ENCODE peak calls at places on chromosomes 5 and 9, in four cellular contexts. P, L, R and M are unnamed samples.

GRCh38 chr5:33227746-33228145 is 213.0 kb upstream of the TARS1 start:
- DNase-seq in L (no peak), R (no peak), P (no peak), M (no peak)

GRCh38 chr5:165143727-165144210 is 1638.3 kb downstream of the MAT2B start:
- DNase-seq in L (no peak), P (no peak), R (no peak), M (peak; percentile 8)

GRCh38 chr9:127199001-127199791 is 65.4 kb upstream of the GARNL3 start:
- DNase-seq in L (peak; percentile 90), P (peak; percentile 73), R (no peak), M (peak; percentile 87)

GRCh38 chr5:16507716-16508115 is 42.1 kb upstream of the ZNF622 start:
- DNase-seq in R (no peak), P (no peak), L (peak; percentile 10), M (no peak)

GRCh38 chr9:100575006-100575405 is 2.9 kb upstream of the CAVIN4 start:
- DNase-seq in L (no peak), R (no peak), P (no peak), M (no peak)

GRCh38 chr5:172113036-172113435 is 75.0 kb downstream of the STK10 start:
- DNase-seq in P (no peak), R (no peak), L (no peak), M (peak; percentile 18)

GRCh38 chr5:463952-464351 is 21.0 kb downstream of the EXOC3 start:
- DNase-seq in R (no peak), L (no peak), P (no peak), M (no peak)

GRCh38 chr5:9338796-9339195 is 207.1 kb downstream of the SEMA5A start:
- DNase-seq in R (no peak), P (no peak), L (no peak), M (peak; percentile 43)

GRCh38 chr5:146066968-146067367 is 38.4 kb downstream of the PLAC8L1 start:
- DNase-seq in L (no peak), R (no peak), P (no peak), M (no peak)

GRCh38 chr9:94697972-94698581 is 28.4 kb upstream of the AOPEP start:
- DNase-seq in P (peak; percentile 60), L (peak; percentile 69), R (no peak), M (peak; percentile 22)

GRCh38 chr5:176473335-176474006 is 25.3 kb downstream of the FAF2 start:
- DNase-seq in P (no peak), L (no peak), R (no peak), M (no peak)

GRCh38 chr9:16071400-16071799 is 518.6 kb downstream of the CCDC171 start:
- DNase-seq in L (no peak), P (no peak), R (no peak), M (no peak)

GRCh38 chr9:120393386-120394057 is 186.4 kb downstream of the CDK5RAP2 start:
- DNase-seq in L (no peak), R (no peak), P (peak; percentile 72), M (peak; percentile 28)

GRCh38 chr5:88690619-88691560 is 192.1 kb downstream of the MEF2C start:
- DNase-seq in P (peak; percentile 65), L (peak; percentile 63), R (no peak), M (peak; percentile 50)

GRCh38 chr5:88695232-88695631 is 187.8 kb downstream of the MEF2C start:
- DNase-seq in L (no peak), P (no peak), R (no peak), M (no peak)

GRCh38 chr5:88692979-88693932 is 189.7 kb downstream of the MEF2C start:
- DNase-seq in L (no peak), P (peak; percentile 30), R (no peak), M (no peak)

GRCh38 chr5:88691945-88692868 is 190.8 kb downstream of the MEF2C start:
- DNase-seq in R (no peak), L (no peak), P (no peak), M (no peak)

DNA sequence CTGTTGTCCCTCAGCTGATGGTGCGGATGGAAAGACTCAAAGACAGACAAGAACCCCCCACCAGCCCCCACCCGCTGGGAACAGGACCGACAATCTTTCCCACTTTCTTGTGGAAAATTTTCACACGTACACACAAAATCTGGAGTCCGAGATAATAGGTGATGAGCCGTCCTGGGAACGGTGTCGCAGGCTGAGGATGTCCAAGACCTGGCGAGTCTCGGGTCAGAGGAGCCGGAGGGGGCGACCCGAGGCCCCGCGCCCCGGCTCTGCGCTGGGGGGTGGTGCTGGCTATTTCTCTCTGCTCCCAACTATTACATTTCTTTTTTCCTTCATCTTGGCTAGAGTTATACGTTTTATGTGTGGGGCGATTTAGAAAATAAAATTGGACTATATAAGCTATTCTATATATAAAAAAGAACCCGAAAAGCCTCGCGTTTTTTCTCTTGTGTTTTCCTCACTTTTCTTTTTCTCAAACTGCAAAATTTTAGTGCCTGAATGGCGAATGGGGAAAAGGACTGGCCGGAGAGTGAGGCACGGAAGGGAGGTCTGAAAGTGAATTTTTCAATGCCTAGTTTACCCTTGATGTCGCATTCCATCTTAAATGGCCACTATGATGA is 188.8 kb downstream of the MEF2C start:
- DNase-seq in R (no peak), P (no peak), L (no peak), M (no peak)
- H3K4me3 ChIP-seq in R (no peak overlapping the region), P (no peak overlapping the region), L (no peak overlapping the region), M (no peak overlapping the region)

GRCh38 chr5:178555005-178555404 is 35.2 kb downstream of the COL23A1 start:
- DNase-seq in P (no peak), L (no peak), R (no peak), M (no peak)

GRCh38 chr5:178553517-178553916 is 36.7 kb downstream of the COL23A1 start:
- DNase-seq in L (no peak), P (no peak), R (no peak), M (no peak)

GRCh38 chr5:178551468-178551867 is 38.7 kb downstream of the COL23A1 start:
- DNase-seq in L (no peak), R (no peak), P (no peak), M (no peak)

GRCh38 chr5:178554311-178554710 is 35.9 kb downstream of the COL23A1 start:
- DNase-seq in L (no peak), R (no peak), P (no peak), M (no peak)

GRCh38 chr5:178555771-178556211 is 34.4 kb downstream of the COL23A1 start:
- DNase-seq in P (no peak), L (no peak), R (no peak), M (no peak)
- TF ChIP-seq CTCF in P (no peak), L (no peak), R (no peak), M (no peak)

DNA sequence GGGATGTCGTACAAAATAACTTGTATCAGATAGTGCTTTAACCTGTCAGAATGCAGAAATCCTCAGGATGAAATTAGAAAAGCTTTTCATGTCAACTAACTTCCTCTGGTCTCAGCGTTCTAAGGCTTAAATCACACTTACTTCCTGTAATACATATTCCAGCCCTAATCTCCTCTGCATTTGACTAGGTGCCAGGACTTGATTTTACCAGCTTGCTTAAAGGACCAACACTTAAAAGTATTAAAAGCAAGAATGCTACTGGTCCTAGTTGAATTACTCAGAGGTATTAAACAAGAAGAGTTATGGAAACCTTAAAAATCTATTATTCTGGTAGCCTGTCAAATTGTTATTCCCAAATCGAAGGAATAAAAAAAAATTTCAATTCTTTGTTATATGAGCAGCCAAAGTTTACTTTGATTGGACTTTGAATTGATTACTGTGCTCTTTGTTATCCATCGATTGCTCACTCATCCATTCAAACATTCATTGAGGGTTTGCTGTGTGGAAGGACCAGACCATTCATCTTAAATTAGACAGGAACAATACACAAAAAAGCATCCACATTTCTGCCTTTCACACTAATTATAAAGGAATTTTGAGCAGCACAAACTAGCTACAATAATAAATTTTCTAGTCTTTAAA is 108.7 kb downstream of the MUSK start:
- DNase-seq in L (peak; percentile 70), R (no peak), P (no peak), M (peak; percentile 44)
- H3K4me3 ChIP-seq in L (no peak overlapping the region), R (no peak overlapping the region), P (no peak overlapping the region), M (no peak overlapping the region)

GRCh38 chr9:5869315-5870019 is 21.2 kb upstream of the MLANA start:
- DNase-seq in P (peak; percentile 62), L (no peak), R (no peak), M (no peak)
- TF ChIP-seq CTCF in P (peak; percentile 67), L (peak; percentile 19), R (no peak), M (peak; percentile 23)